ENCODE peak calls at places on chromosome 9, in six cellular contexts. K is right atrium auricular region; X is HAP-1; I is H9; W is CD4-positive, alpha-beta T cell; V is neuronal stem cell. F is an unnamed sample.

GRCh38 chr9:92564982-92565381 is 29.2 kb upstream of the ECM2 start:
- DNase-seq in V (no peak), X (no peak), I (no peak), K (no peak), W (no peak), F (no peak)

GRCh38 chr9:119370816-119371215 is 1.6 kb upstream of the BRINP1 start:
- DNase-seq in X (no peak), I (peak; percentile 77), W (no peak), V (peak; percentile 73), K (no peak), F (peak; percentile 4)

GRCh38 chr9:18396102-18396728 is 77.7 kb upstream of the ADAMTSL1 start:
- DNase-seq in V (no peak), X (peak; percentile 22), K (no peak), I (no peak), W (no peak), F (peak; percentile 1)

GRCh38 chr9:89929721-89930480 is 325.1 kb downstream of the GADD45G start:
- DNase-seq in X (no peak), I (no peak), K (peak; percentile 75), V (no peak), W (no peak), F (no peak)

GRCh38 chr9:127183814-127184582 is 61.6 kb upstream of the ANGPTL2 start:
- DNase-seq in I (no peak), V (no peak), K (peak; percentile 85), W (no peak), X (no peak), F (no peak)

GRCh38 chr9:82406714-82407113 is 418.1 kb downstream of the SPATA31D1 start:
- DNase-seq in V (no peak), W (no peak), K (no peak), I (no peak), X (no peak), F (no peak)

GRCh38 chr9:27258662-27259061 is 38.3 kb downstream of the EQTN start:
- DNase-seq in I (no peak), X (no peak), K (no peak), V (no peak), W (no peak), F (no peak)

GRCh38 chr9:3467593-3468219 is 58.1 kb downstream of the RFX3 start:
- DNase-seq in X (peak; percentile 86), K (peak; percentile 66), W (peak; percentile 51), I (peak; percentile 64), V (peak; percentile 33), F (peak; percentile 59)

GRCh38 chr9:135670721-135671590 is 7.8 kb downstream of the LCN9 start:
- DNase-seq in I (no peak), X (no peak), V (no peak), K (no peak), W (no peak), F (no peak)

GRCh38 chr9:115042781-115043509 is 75.0 kb downstream of the TNC start:
- DNase-seq in V (no peak), K (no peak), I (no peak), W (no peak), X (no peak), F (no peak)

GRCh38 chr9:92600742-92601261 is 65.0 kb upstream of the ECM2 start:
- DNase-seq in X (no peak), V (no peak), K (no peak), I (no peak), W (no peak), F (no peak)

GRCh38 chr9:89138463-89139390 is 39.9 kb downstream of the SHC3 start:
- DNase-seq in I (no peak), W (no peak), X (no peak), V (no peak), K (no peak), F (no peak)

GRCh38 chr9:110942522-110942921 is 95.7 kb downstream of the LPAR1 start:
- DNase-seq in X (no peak), V (no peak), I (no peak), K (no peak), W (no peak), F (no peak)

GRCh38 chr9:114405294-114406034 is 17.7 kb upstream of the AKNA start:
- DNase-seq in I (peak; percentile 85), W (peak; percentile 72), X (peak; percentile 71), K (peak; percentile 74), V (peak; percentile 73), F (peak; percentile 79)

GRCh38 chr9:89999176-89999533 is 394.3 kb downstream of the GADD45G start:
- DNase-seq in I (no peak), W (no peak), X (no peak), K (no peak), V (no peak), F (peak; percentile 72)

GRCh38 chr9:94619012-94619411 is 20.3 kb downstream of the FBP1 start:
- DNase-seq in X (no peak), W (no peak), V (no peak), I (no peak), K (no peak), F (no peak)

GRCh38 chr9:124450241-124450924 is at the start of gene ADGRD2:
- DNase-seq in V (peak; percentile 41), I (peak; percentile 95), K (no peak), X (no peak), W (no peak), F (no peak)

DNA sequence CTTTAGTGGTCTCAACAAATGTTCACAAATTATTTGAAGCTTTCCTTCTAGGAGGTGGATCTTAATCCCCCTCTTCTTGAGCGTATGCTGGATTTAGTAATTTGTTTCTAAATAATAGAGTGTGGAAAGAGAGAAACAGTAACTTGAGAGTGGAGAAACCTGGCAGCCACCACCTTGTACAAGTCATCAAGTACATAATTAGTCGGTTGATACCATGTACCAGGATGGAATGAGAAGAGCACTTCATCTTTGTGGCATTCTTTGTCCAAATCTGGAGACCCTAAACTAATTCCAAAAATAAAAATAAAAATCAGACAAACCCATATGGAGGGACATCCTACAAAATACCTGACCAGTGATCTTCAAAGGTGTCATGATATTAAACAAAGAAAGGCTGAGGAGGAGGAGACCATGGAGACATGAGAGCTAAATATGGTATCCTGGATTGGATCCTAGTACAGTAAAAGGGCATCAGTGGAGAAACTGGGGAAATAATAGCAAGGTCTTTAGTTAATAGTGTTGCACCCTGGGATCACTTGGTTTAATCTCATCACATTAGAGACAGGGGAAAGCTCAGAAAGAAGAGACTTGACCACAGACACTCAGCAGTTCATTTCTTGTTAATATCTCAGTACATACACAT is 147.9 kb downstream of the ASTN2 start:
- DNase-seq in W (no peak), X (no peak), V (no peak), K (no peak), I (no peak), F (no peak)
- H3K27me3 ChIP-seq in W (no peaks in the 10 kb centered on the region), X (no peaks in the 10 kb centered on the region), V (no peaks in the 10 kb centered on the region), K (no peaks in the 10 kb centered on the region), I (peaks cover 13% of the 10 kb centered on the region), F (no peaks in the 10 kb centered on the region)

GRCh38 chr9:133527444-133527920 is 2.7 kb upstream of the MYMK start:
- DNase-seq in W (no peak), K (no peak), X (no peak), V (no peak), I (no peak), F (no peak)
- H3K27me3 ChIP-seq in W (no peaks in the 10 kb centered on the region), K (no peaks in the 10 kb centered on the region), X (peaks cover 12% of the 10 kb centered on the region), V (no peaks in the 10 kb centered on the region), I (no peaks in the 10 kb centered on the region), F (no peaks in the 10 kb centered on the region)

DNA sequence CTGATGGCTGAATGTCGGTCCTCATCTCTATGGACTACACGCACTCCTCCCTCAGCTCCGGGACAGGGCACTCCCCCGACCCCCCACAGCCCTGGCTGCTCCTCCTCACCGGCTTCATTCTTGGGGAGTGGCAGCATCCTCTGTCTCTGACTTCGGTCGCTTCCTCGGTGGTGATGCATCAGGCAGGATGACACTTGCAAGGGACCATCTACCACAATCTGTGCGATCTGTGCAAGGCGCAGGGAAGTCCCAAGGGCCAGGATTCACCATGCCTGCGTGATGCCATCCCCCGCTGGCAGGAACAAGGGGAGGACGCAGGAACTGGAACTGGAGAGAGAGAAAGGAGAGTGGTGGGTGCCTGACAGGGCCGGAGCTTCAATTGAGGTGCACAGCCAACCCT is 2.2 kb upstream of the CACNA1B start:
- DNase-seq in W (no peak), K (no peak), I (no peak), X (no peak), V (no peak), F (no peak)
- H3K27me3 ChIP-seq in W (peaks cover 21% of the 10 kb centered on the region), K (no peaks in the 10 kb centered on the region), I (no peaks in the 10 kb centered on the region), X (no peaks in the 10 kb centered on the region), V (no peaks in the 10 kb centered on the region), F (peaks cover 16% of the 10 kb centered on the region)

GRCh38 chr9:21031091-21031817 is at the start of gene HACD4:
- DNase-seq in X (no peak), I (peak; percentile 73), K (no peak), W (peak; percentile 58), V (peak; percentile 23), F (peak; percentile 27)
- H3K27me3 ChIP-seq in X (peaks cover under 1% of the 10 kb centered on the region), I (no peaks in the 10 kb centered on the region), K (no peaks in the 10 kb centered on the region), W (no peaks in the 10 kb centered on the region), V (no peaks in the 10 kb centered on the region), F (no peaks in the 10 kb centered on the region)

DNA sequence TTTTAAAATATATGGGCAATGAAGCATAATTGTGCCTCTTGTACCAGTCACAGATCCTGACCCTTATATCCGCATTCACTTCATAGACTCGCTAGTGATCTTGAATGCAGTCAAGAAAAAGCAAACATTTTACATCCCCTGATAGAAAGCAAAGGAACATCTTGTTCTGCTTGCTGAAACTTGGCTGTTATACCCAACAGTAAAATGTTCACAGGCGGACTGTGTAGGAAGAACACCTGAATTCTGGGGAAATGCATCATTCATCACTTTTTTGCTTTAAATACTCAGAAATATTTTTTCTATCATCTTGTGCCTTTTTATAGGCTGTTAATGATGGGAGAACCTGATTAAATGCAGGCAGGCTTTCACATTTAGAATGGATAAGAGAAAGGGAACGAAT is 756.4 kb downstream of the TLE1 start:
- DNase-seq in X (no peak), V (no peak), W (no peak), K (no peak), I (no peak), F (no peak)
- H3K27me3 ChIP-seq in X (no peaks in the 10 kb centered on the region), V (no peaks in the 10 kb centered on the region), W (no peaks in the 10 kb centered on the region), K (no peaks in the 10 kb centered on the region), I (no peaks in the 10 kb centered on the region), F (no peaks in the 10 kb centered on the region)